ENCODE peak calls at places on chromosomes 11 and 22, in ten cellular contexts. One of them, this sample, is unnamed.

GRCh38 chr11:117300773-117301172 is 9.6 kb downstream of the BACE1-AS start:
- DNase-seq in NCI-H1436: no peak
- DNase-seq in omental fat pad: no peak
- DNase-seq in cardiac muscle cell: no peak
- DNase-seq in fibroblast of the aortic adventitia: peak; percentile 16
- DNase-seq in NCI-H748 treated with DMSO at 0.1 percent for 48 hours: no peak
- DNase-seq in fibroblast of pulmonary artery: peak; percentile 70
- DNase-seq in stimulated activated CD4-positive, alpha-beta T cell treated with anti-CD3 and anti-CD28 coated beads, Interleukin-4, amount 100 ng/mL, for 4 hours: no peak
- DNase-seq in pancreas: no peak
- DNase-seq in HT1080: no peak
- DNase-seq in this sample: peak; percentile 7

GRCh38 chr11:10398525-10398924 is 56.5 kb upstream of the AMPD3 start:
- DNase-seq in NCI-H1436: no peak
- DNase-seq in omental fat pad: no peak
- DNase-seq in cardiac muscle cell: no peak
- DNase-seq in fibroblast of the aortic adventitia: no peak
- DNase-seq in NCI-H748 treated with DMSO at 0.1 percent for 48 hours: no peak
- DNase-seq in fibroblast of pulmonary artery: no peak
- DNase-seq in stimulated activated CD4-positive, alpha-beta T cell treated with anti-CD3 and anti-CD28 coated beads, Interleukin-4, amount 100 ng/mL, for 4 hours: no peak
- DNase-seq in pancreas: no peak
- DNase-seq in HT1080: peak; percentile 40
- DNase-seq in this sample: peak; percentile 85

GRCh38 chr22:31489632-31490495 is at the start of gene EIF4ENIF1:
- DNase-seq in NCI-H1436: peak; percentile 82
- DNase-seq in omental fat pad: peak; percentile 55
- DNase-seq in cardiac muscle cell: peak; percentile 88
- DNase-seq in fibroblast of the aortic adventitia: peak; percentile 79
- DNase-seq in NCI-H748 treated with DMSO at 0.1 percent for 48 hours: peak; percentile 31
- DNase-seq in fibroblast of pulmonary artery: peak; percentile 85
- DNase-seq in stimulated activated CD4-positive, alpha-beta T cell treated with anti-CD3 and anti-CD28 coated beads, Interleukin-4, amount 100 ng/mL, for 4 hours: peak; percentile 80
- DNase-seq in pancreas: peak; percentile 95
- DNase-seq in HT1080: peak; percentile 75
- DNase-seq in this sample: peak; percentile 82

GRCh38 chr11:90476442-90477007 is 253.7 kb upstream of the CHORDC1 start:
- DNase-seq in NCI-H1436: no peak
- DNase-seq in omental fat pad: no peak
- DNase-seq in cardiac muscle cell: peak; percentile 55
- DNase-seq in fibroblast of the aortic adventitia: peak; percentile 1
- DNase-seq in NCI-H748 treated with DMSO at 0.1 percent for 48 hours: peak; percentile 25
- DNase-seq in fibroblast of pulmonary artery: peak; percentile 21
- DNase-seq in stimulated activated CD4-positive, alpha-beta T cell treated with anti-CD3 and anti-CD28 coated beads, Interleukin-4, amount 100 ng/mL, for 4 hours: no peak
- DNase-seq in pancreas: no peak
- DNase-seq in HT1080: peak; percentile 55
- DNase-seq in this sample: peak; percentile 26

GRCh38 chr11:118878187-118878586 is 5.5 kb upstream of the CXCR5 start:
- DNase-seq in NCI-H1436: no peak
- DNase-seq in omental fat pad: no peak
- DNase-seq in cardiac muscle cell: no peak
- DNase-seq in fibroblast of the aortic adventitia: no peak
- DNase-seq in NCI-H748 treated with DMSO at 0.1 percent for 48 hours: no peak
- DNase-seq in fibroblast of pulmonary artery: no peak
- DNase-seq in stimulated activated CD4-positive, alpha-beta T cell treated with anti-CD3 and anti-CD28 coated beads, Interleukin-4, amount 100 ng/mL, for 4 hours: no peak
- DNase-seq in pancreas: no peak
- DNase-seq in HT1080: no peak
- DNase-seq in this sample: no peak

GRCh38 chr11:61955031-61955415 is 4.9 kb downstream of the BEST1 start:
- DNase-seq in NCI-H1436: no peak
- DNase-seq in omental fat pad: no peak
- DNase-seq in cardiac muscle cell: peak; percentile 57
- DNase-seq in fibroblast of the aortic adventitia: peak; percentile 86
- DNase-seq in NCI-H748 treated with DMSO at 0.1 percent for 48 hours: no peak
- DNase-seq in fibroblast of pulmonary artery: peak; percentile 93
- DNase-seq in stimulated activated CD4-positive, alpha-beta T cell treated with anti-CD3 and anti-CD28 coated beads, Interleukin-4, amount 100 ng/mL, for 4 hours: no peak
- DNase-seq in pancreas: no peak
- DNase-seq in HT1080: no peak
- DNase-seq in this sample: peak; percentile 39

GRCh38 chr22:30866216-30866615 is 102.4 kb downstream of the MORC2 start:
- DNase-seq in NCI-H1436: no peak
- DNase-seq in omental fat pad: no peak
- DNase-seq in cardiac muscle cell: no peak
- DNase-seq in fibroblast of the aortic adventitia: no peak
- DNase-seq in NCI-H748 treated with DMSO at 0.1 percent for 48 hours: no peak
- DNase-seq in fibroblast of pulmonary artery: no peak
- DNase-seq in stimulated activated CD4-positive, alpha-beta T cell treated with anti-CD3 and anti-CD28 coated beads, Interleukin-4, amount 100 ng/mL, for 4 hours: no peak
- DNase-seq in pancreas: no peak
- DNase-seq in HT1080: no peak
- DNase-seq in this sample: no peak

GRCh38 chr11:74696932-74697687 is 34.1 kb downstream of the CHRDL2 start:
- DNase-seq in NCI-H1436: no peak
- DNase-seq in omental fat pad: peak; percentile 55
- DNase-seq in cardiac muscle cell: peak; percentile 42
- DNase-seq in fibroblast of the aortic adventitia: peak; percentile 95
- DNase-seq in NCI-H748 treated with DMSO at 0.1 percent for 48 hours: no peak
- DNase-seq in fibroblast of pulmonary artery: peak; percentile 98
- DNase-seq in stimulated activated CD4-positive, alpha-beta T cell treated with anti-CD3 and anti-CD28 coated beads, Interleukin-4, amount 100 ng/mL, for 4 hours: no peak
- DNase-seq in pancreas: peak; percentile 91
- DNase-seq in HT1080: no peak
- DNase-seq in this sample: no peak

GRCh38 chr11:60858731-60859464 is 3.1 kb upstream of the PTGDR2 start:
- DNase-seq in NCI-H1436: no peak
- DNase-seq in omental fat pad: no peak
- DNase-seq in cardiac muscle cell: no peak
- DNase-seq in fibroblast of the aortic adventitia: no peak
- DNase-seq in NCI-H748 treated with DMSO at 0.1 percent for 48 hours: no peak
- DNase-seq in fibroblast of pulmonary artery: no peak
- DNase-seq in stimulated activated CD4-positive, alpha-beta T cell treated with anti-CD3 and anti-CD28 coated beads, Interleukin-4, amount 100 ng/mL, for 4 hours: no peak
- DNase-seq in pancreas: no peak
- DNase-seq in HT1080: no peak
- DNase-seq in this sample: no peak

GRCh38 chr22:22878801-22879674 is 8.6 kb upstream of the IGLL5 start:
- DNase-seq in NCI-H1436: no peak
- DNase-seq in omental fat pad: no peak
- DNase-seq in cardiac muscle cell: no peak
- DNase-seq in fibroblast of the aortic adventitia: no peak
- DNase-seq in NCI-H748 treated with DMSO at 0.1 percent for 48 hours: no peak
- DNase-seq in fibroblast of pulmonary artery: no peak
- DNase-seq in stimulated activated CD4-positive, alpha-beta T cell treated with anti-CD3 and anti-CD28 coated beads, Interleukin-4, amount 100 ng/mL, for 4 hours: no peak
- DNase-seq in pancreas: no peak
- DNase-seq in HT1080: no peak
- DNase-seq in this sample: no peak

GRCh38 chr11:27423125-27423524 is 49.5 kb downstream of the LGR4 start:
- DNase-seq in NCI-H1436: no peak
- DNase-seq in omental fat pad: no peak
- DNase-seq in cardiac muscle cell: no peak
- DNase-seq in fibroblast of the aortic adventitia: peak; percentile 88
- DNase-seq in NCI-H748 treated with DMSO at 0.1 percent for 48 hours: peak; percentile 39
- DNase-seq in fibroblast of pulmonary artery: peak; percentile 98
- DNase-seq in stimulated activated CD4-positive, alpha-beta T cell treated with anti-CD3 and anti-CD28 coated beads, Interleukin-4, amount 100 ng/mL, for 4 hours: no peak
- DNase-seq in pancreas: no peak
- DNase-seq in HT1080: no peak
- DNase-seq in this sample: peak; percentile 63

GRCh38 chr11:127275771-127276170 is 275.2 kb upstream of the KIRREL3 start:
- DNase-seq in NCI-H1436: no peak
- DNase-seq in omental fat pad: no peak
- DNase-seq in cardiac muscle cell: no peak
- DNase-seq in fibroblast of the aortic adventitia: no peak
- DNase-seq in NCI-H748 treated with DMSO at 0.1 percent for 48 hours: no peak
- DNase-seq in fibroblast of pulmonary artery: no peak
- DNase-seq in stimulated activated CD4-positive, alpha-beta T cell treated with anti-CD3 and anti-CD28 coated beads, Interleukin-4, amount 100 ng/mL, for 4 hours: no peak
- DNase-seq in pancreas: no peak
- DNase-seq in HT1080: peak; percentile 59
- DNase-seq in this sample: no peak

GRCh38 chr11:61800331-61801281 is 7.9 kb downstream of the FEN1 start:
- DNase-seq in NCI-H1436: no peak
- DNase-seq in omental fat pad: no peak
- DNase-seq in cardiac muscle cell: no peak
- DNase-seq in fibroblast of the aortic adventitia: no peak
- DNase-seq in NCI-H748 treated with DMSO at 0.1 percent for 48 hours: no peak
- DNase-seq in fibroblast of pulmonary artery: no peak
- DNase-seq in stimulated activated CD4-positive, alpha-beta T cell treated with anti-CD3 and anti-CD28 coated beads, Interleukin-4, amount 100 ng/mL, for 4 hours: no peak
- DNase-seq in pancreas: no peak
- DNase-seq in HT1080: no peak
- DNase-seq in this sample: no peak